ENCODE peak calls at places on chromosomes 5 and 9, in five cellular contexts. One of them, this sample, is unnamed. For H3K4me1, the result is how much of the 10 kb centered on the place peaks cover.

GRCh38 chr5:57435701-57436134 is 46.9 kb downstream of the ACTBL2 start:
- DNase-seq in GM12878: no peak
- DNase-seq in ovary: no peak
- DNase-seq in H1: no peak
- DNase-seq in tibial nerve: no peak
- DNase-seq in this sample: no peak

GRCh38 chr5:36079200-36079761 is 12.6 kb upstream of the UGT3A2 start:
- DNase-seq in tibial nerve: no peak
- DNase-seq in GM12878: peak
- DNase-seq in ovary: no peak
- DNase-seq in H1: peak
- DNase-seq in this sample: no peak

GRCh38 chr5:55935371-55935770 is 59.4 kb downstream of the IL6ST start:
- DNase-seq in H1: no peak
- DNase-seq in GM12878: no peak
- DNase-seq in tibial nerve: no peak
- DNase-seq in ovary: no peak
- DNase-seq in this sample: no peak

GRCh38 chr5:81749562-81750307 is 1.2 kb downstream of the SSBP2 start:
- DNase-seq in H1: no peak
- DNase-seq in ovary: peak
- DNase-seq in tibial nerve: no peak
- DNase-seq in GM12878: peak
- DNase-seq in this sample: peak

GRCh38 chr5:160266752-160267345 is 37.5 kb downstream of the FABP6 start:
- DNase-seq in GM12878: no peak
- DNase-seq in ovary: peak
- DNase-seq in H1: no peak
- DNase-seq in tibial nerve: no peak
- DNase-seq in this sample: no peak

GRCh38 chr5:9233712-9234111 is 312.2 kb downstream of the SEMA5A start:
- DNase-seq in ovary: no peak
- DNase-seq in tibial nerve: no peak
- DNase-seq in H1: no peak
- DNase-seq in GM12878: no peak
- DNase-seq in this sample: no peak

GRCh38 chr5:137461636-137462596 is 37.2 kb downstream of the SPOCK1 start:
- DNase-seq in H1: peak
- DNase-seq in ovary: no peak
- DNase-seq in GM12878: no peak
- DNase-seq in tibial nerve: no peak
- DNase-seq in this sample: no peak

GRCh38 chr9:119709431-119709830 is 340.2 kb upstream of the BRINP1 start:
- DNase-seq in GM12878: no peak
- DNase-seq in tibial nerve: no peak
- DNase-seq in ovary: no peak
- DNase-seq in H1: no peak
- DNase-seq in this sample: no peak

GRCh38 chr9:128615571-128615970 is 41.1 kb downstream of the DYNC2I2 start:
- DNase-seq in ovary: no peak
- DNase-seq in tibial nerve: no peak
- DNase-seq in H1: no peak
- DNase-seq in GM12878: no peak
- DNase-seq in this sample: no peak

GRCh38 chr5:179368016-179368805 is 22.9 kb upstream of the ADAMTS2 start:
- DNase-seq in tibial nerve: no peak
- DNase-seq in GM12878: no peak
- DNase-seq in H1: no peak
- DNase-seq in ovary: no peak
- DNase-seq in this sample: peak

GRCh38 chr5:106017243-106017857 is 1653.4 kb downstream of the EFNA5 start:
- DNase-seq in ovary: no peak
- DNase-seq in H1: no peak
- DNase-seq in tibial nerve: no peak
- DNase-seq in GM12878: no peak
- DNase-seq in this sample: no peak

GRCh38 chr5:148887123-148887881 is 60.9 kb downstream of the ADRB2 start:
- DNase-seq in ovary: no peak
- DNase-seq in tibial nerve: no peak
- DNase-seq in GM12878: no peak
- DNase-seq in H1: no peak
- DNase-seq in this sample: no peak

GRCh38 chr9:70406446-70406862 is 8.0 kb downstream of the KLF9 start:
- DNase-seq in ovary: peak
- DNase-seq in H1: no peak
- DNase-seq in GM12878: no peak
- DNase-seq in tibial nerve: no peak
- DNase-seq in this sample: peak

GRCh38 chr5:80871541-80871961 is 88.6 kb upstream of the RASGRF2 start:
- DNase-seq in H1: no peak
- DNase-seq in tibial nerve: no peak
- DNase-seq in ovary: no peak
- DNase-seq in GM12878: no peak
- DNase-seq in this sample: no peak

GRCh38 chr9:126561582-126561981 is 52.1 kb upstream of the LMX1B start:
- DNase-seq in ovary: no peak
- DNase-seq in H1: no peak
- DNase-seq in tibial nerve: no peak
- DNase-seq in GM12878: no peak
- DNase-seq in this sample: no peak

GRCh38 chr5:170603578-170604565 is 100.1 kb downstream of the KCNIP1 start:
- DNase-seq in GM12878: no peak
- DNase-seq in H1: peak
- DNase-seq in ovary: peak
- DNase-seq in tibial nerve: no peak
- DNase-seq in this sample: peak

GRCh38 chr9:123246534-123246933 is 21.9 kb downstream of the STRBP start:
- DNase-seq in ovary: no peak
- DNase-seq in tibial nerve: no peak
- DNase-seq in GM12878: no peak
- DNase-seq in H1: no peak
- DNase-seq in this sample: no peak

GRCh38 chr5:82150562-82150961 is 127.6 kb downstream of the RPS23 start:
- DNase-seq in tibial nerve: no peak
- DNase-seq in GM12878: no peak
- DNase-seq in ovary: no peak
- DNase-seq in H1: no peak
- DNase-seq in this sample: no peak

GRCh38 chr5:122463221-122463620 is 151.2 kb downstream of the SNCAIP start:
- DNase-seq in ovary: no peak
- DNase-seq in H1: no peak
- DNase-seq in GM12878: no peak
- DNase-seq in tibial nerve: no peak
- DNase-seq in this sample: no peak

GRCh38 chr9:98602839-98603238 is 105.9 kb downstream of the GABBR2 start:
- DNase-seq in H1: no peak
- DNase-seq in ovary: no peak
- DNase-seq in GM12878: no peak
- DNase-seq in tibial nerve: no peak
- DNase-seq in this sample: no peak

GRCh38 chr5:137282216-137282615 is 216.9 kb downstream of the SPOCK1 start:
- DNase-seq in ovary: no peak
- DNase-seq in H1: no peak
- DNase-seq in GM12878: no peak
- DNase-seq in tibial nerve: no peak
- DNase-seq in this sample: no peak

GRCh38 chr5:118891252-118891651 is 97.1 kb downstream of the DTWD2 start:
- DNase-seq in GM12878: peak
- DNase-seq in H1: no peak
- DNase-seq in ovary: no peak
- DNase-seq in tibial nerve: no peak
- DNase-seq in this sample: no peak

GRCh38 chr9:21443849-21444625 is 3.8 kb downstream of the IFNA1 start:
- DNase-seq in ovary: no peak
- DNase-seq in GM12878: peak
- DNase-seq in tibial nerve: no peak
- DNase-seq in H1: no peak
- DNase-seq in this sample: no peak

GRCh38 chr5:108681079-108681921 is 66.4 kb upstream of the FER start:
- DNase-seq in ovary: no peak
- DNase-seq in GM12878: peak
- DNase-seq in tibial nerve: no peak
- DNase-seq in H1: no peak
- DNase-seq in this sample: no peak

DNA sequence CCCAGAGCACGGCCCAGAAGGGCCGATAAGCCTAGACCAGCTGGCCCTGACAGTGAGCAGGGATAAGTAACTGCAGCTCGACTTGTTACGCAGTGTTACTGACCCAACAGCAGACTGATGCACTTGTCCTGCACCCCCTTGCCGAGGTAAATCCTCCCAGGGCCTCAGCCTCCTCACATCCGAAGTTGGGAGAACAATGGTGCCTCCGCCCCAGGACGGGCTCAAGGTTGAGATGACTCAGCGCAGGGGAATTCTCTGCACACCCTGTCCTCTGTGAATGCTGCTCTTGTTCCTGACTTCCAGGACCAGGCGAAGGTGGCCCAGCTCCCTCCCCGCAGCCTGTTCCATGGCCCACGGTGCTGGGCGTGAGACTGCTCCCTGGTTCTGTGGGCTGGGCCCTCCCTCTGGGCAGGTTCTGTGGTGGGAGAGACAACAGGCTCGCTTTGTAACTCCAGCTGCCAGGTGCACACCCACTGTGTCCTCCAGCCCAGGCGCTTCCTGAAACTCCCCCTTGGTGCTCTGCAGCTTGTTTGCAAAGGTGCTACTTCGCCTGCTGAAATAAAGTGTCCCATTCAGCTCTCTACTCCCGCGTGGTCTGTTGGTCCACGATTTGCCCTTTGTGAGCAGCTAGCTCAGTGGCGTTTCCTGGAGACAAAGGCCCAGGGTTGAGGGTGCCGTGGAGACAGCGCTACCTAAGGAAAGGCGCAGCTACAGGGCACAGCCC is 40.1 kb upstream of the SLC6A19 start:
- DNase-seq in ovary: no peak
- DNase-seq in H1: no peak
- DNase-seq in GM12878: no peak
- DNase-seq in tibial nerve: no peak
- DNase-seq in this sample: no peak
- TF ChIP-seq EP300 in ovary: no peak
- TF ChIP-seq EP300 in H1: no peak
- TF ChIP-seq EP300 in GM12878: no peak
- TF ChIP-seq EP300 in tibial nerve: no peak
- TF ChIP-seq EP300 in this sample: no peak

GRCh38 chr5:14414007-14414406 is 167.6 kb upstream of the OTULINL start:
- DNase-seq in tibial nerve: no peak
- DNase-seq in H1: no peak
- DNase-seq in GM12878: no peak
- DNase-seq in ovary: no peak
- DNase-seq in this sample: no peak

GRCh38 chr5:14407746-14408175 is 173.8 kb upstream of the OTULINL start:
- DNase-seq in ovary: no peak
- DNase-seq in tibial nerve: no peak
- DNase-seq in GM12878: no peak
- DNase-seq in H1: no peak
- DNase-seq in this sample: no peak

GRCh38 chr5:14410068-14410941 is 171.3 kb upstream of the OTULINL start:
- DNase-seq in tibial nerve: no peak
- DNase-seq in H1: no peak
- DNase-seq in GM12878: no peak
- DNase-seq in ovary: peak
- DNase-seq in this sample: no peak

GRCh38 chr5:14413331-14413750 is 168.3 kb upstream of the OTULINL start:
- DNase-seq in tibial nerve: no peak
- DNase-seq in GM12878: no peak
- DNase-seq in ovary: no peak
- DNase-seq in H1: no peak
- DNase-seq in this sample: no peak

GRCh38 chr5:14410942-14411258 is 170.7 kb upstream of the OTULINL start:
- DNase-seq in ovary: no peak
- DNase-seq in H1: no peak
- DNase-seq in tibial nerve: no peak
- DNase-seq in GM12878: no peak
- DNase-seq in this sample: no peak
- TF ChIP-seq CTCF in ovary: no peak
- TF ChIP-seq CTCF in H1: no peak
- TF ChIP-seq CTCF in tibial nerve: no peak
- TF ChIP-seq CTCF in GM12878: no peak
- TF ChIP-seq CTCF in this sample: no peak

GRCh38 chr9:15276328-15276969 is 30.6 kb downstream of the TTC39B start:
- DNase-seq in ovary: no peak
- DNase-seq in GM12878: no peak
- DNase-seq in tibial nerve: no peak
- DNase-seq in H1: no peak
- DNase-seq in this sample: no peak

GRCh38 chr9:15277400-15278137 is 29.4 kb downstream of the TTC39B start:
- DNase-seq in GM12878: no peak
- DNase-seq in tibial nerve: no peak
- DNase-seq in ovary: no peak
- DNase-seq in H1: no peak
- DNase-seq in this sample: no peak

GRCh38 chr9:15278839-15279238 is 28.2 kb downstream of the TTC39B start:
- DNase-seq in ovary: no peak
- DNase-seq in H1: no peak
- DNase-seq in GM12878: no peak
- DNase-seq in tibial nerve: no peak
- DNase-seq in this sample: no peak

GRCh38 chr9:15280647-15281046 is 26.4 kb downstream of the TTC39B start:
- DNase-seq in tibial nerve: no peak
- DNase-seq in GM12878: no peak
- DNase-seq in H1: no peak
- DNase-seq in ovary: no peak
- DNase-seq in this sample: no peak

DNA sequence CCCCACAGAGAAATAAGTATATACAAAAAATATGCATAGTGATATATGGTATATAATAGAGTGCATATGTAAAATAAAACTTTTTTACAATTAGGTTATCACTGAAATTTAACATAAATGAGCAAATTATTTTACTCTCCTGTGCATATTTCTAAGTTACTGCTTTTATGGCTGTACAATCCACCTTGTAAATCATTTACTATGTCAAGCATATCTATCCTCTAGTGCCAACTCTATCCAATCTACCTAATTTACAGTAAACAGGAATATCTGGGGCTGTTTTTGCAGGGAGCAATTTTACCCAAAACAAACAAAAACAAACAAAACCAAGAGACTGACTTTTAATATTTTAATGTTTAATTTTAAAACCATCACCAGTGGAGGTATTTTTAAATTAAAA is 28.7 kb downstream of the TTC39B start:
- DNase-seq in GM12878: no peak
- DNase-seq in ovary: no peak
- DNase-seq in H1: no peak
- DNase-seq in tibial nerve: no peak
- DNase-seq in this sample: no peak
- H3K4me1 ChIP-seq in GM12878: under half
- H3K4me1 ChIP-seq in ovary: under half
- H3K4me1 ChIP-seq in H1: under half
- H3K4me1 ChIP-seq in tibial nerve: under half
- H3K4me1 ChIP-seq in this sample: under half

DNA sequence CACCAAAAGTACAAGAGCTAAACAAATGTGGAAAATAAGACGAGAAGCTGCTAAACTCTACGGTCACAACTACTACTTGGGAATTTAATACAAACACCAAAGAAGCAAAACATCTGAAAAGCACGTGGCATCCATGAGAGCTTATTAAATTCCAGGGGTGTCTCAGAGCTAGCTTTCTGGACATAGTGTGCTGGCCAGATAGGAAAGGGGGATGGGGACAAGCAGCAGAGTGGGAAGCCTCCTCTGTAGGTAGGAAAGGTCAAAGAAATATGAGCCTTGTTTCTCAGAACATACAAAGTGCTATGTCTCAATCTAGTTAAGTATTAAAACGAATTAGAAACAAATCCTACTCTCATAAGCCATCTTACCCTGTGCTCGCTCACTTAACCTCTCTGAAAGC is 51.3 kb upstream of the GOLPH3 start:
- DNase-seq in GM12878: no peak
- DNase-seq in H1: no peak
- DNase-seq in ovary: no peak
- DNase-seq in tibial nerve: no peak
- DNase-seq in this sample: peak
- TF ChIP-seq EP300 in GM12878: no peak
- TF ChIP-seq EP300 in H1: no peak
- TF ChIP-seq EP300 in ovary: no peak
- TF ChIP-seq EP300 in tibial nerve: no peak
- TF ChIP-seq EP300 in this sample: peak

This sample was measured in sigmoid colon.